ENCODE peak calls at places on chromosome X, in seven cellular contexts. F is MM.1S, O is epithelial cell of esophagus, J is GM12864, E is fibroblast of lung, V is AG10803, N is PC-9. S is an unnamed sample.

GRCh38 chrX:119236599-119237525 is 777 bp downstream of the PGRMC1 start:
- DNase-seq in V (peak), F (peak), O (peak), J (peak), N (peak), E (peak), S (peak)

GRCh38 chrX:120463241-120463640 is 5.9 kb downstream of the LAMP2 start:
- DNase-seq in F (no peak), E (peak), N (no peak), O (peak), V (peak), J (no peak), S (peak)

GRCh38 chrX:20026278-20026677 is 35.4 kb upstream of the BCLAF3 start:
- DNase-seq in O (peak), F (no peak), V (peak), E (peak), N (peak), J (no peak), S (peak)

GRCh38 chrX:150704030-150704613 is 10.9 kb downstream of the MTMR1 start:
- DNase-seq in J (no peak), N (no peak), V (peak), F (no peak), O (peak), E (no peak), S (no peak)

GRCh38 chrX:47706575-47706974 is 47.6 kb upstream of the UXT start:
- DNase-seq in O (peak), J (no peak), F (no peak), V (peak), N (no peak), E (peak), S (peak)

GRCh38 chrX:54301516-54301915 is 56.3 kb downstream of the WNK3 start:
- DNase-seq in V (no peak), E (no peak), J (no peak), O (no peak), N (no peak), F (no peak), S (no peak)

GRCh38 chrX:139554991-139555675 is 24.6 kb downstream of the F9 start:
- DNase-seq in E (no peak), F (no peak), J (no peak), O (no peak), N (no peak), V (no peak), S (no peak)

GRCh38 chrX:69876221-69876620 is 173.5 kb downstream of the AWAT2 start:
- DNase-seq in O (no peak), E (no peak), V (no peak), N (no peak), F (no peak), J (no peak), S (no peak)

GRCh38 chrX:9390121-9390520 is 74.7 kb upstream of the TBL1X start:
- DNase-seq in F (no peak), V (no peak), E (no peak), J (no peak), O (no peak), N (no peak), S (no peak)

GRCh38 chrX:150649096-150649870 is 43.9 kb upstream of the MTMR1 start:
- DNase-seq in E (peak), O (no peak), J (no peak), V (peak), F (no peak), N (no peak), S (peak)

GRCh38 chrX:110173192-110174175 is 144.4 kb downstream of the AMMECR1 start:
- DNase-seq in F (no peak), O (peak), J (no peak), V (no peak), E (peak), N (peak), S (peak)

GRCh38 chrX:36849407-36849806 is 158.8 kb upstream of the FAM47C start:
- DNase-seq in F (no peak), O (no peak), N (no peak), V (no peak), E (no peak), J (no peak), S (no peak)

GRCh38 chrX:48520976-48521352 is 644 bp upstream of the EBP start:
- DNase-seq in O (no peak), J (no peak), E (no peak), N (no peak), F (no peak), V (no peak), S (no peak)

GRCh38 chrX:153305941-153306464 is 15.6 kb downstream of the PNMA6F start:
- DNase-seq in E (no peak), V (peak), N (no peak), J (no peak), O (no peak), F (no peak), S (no peak)

GRCh38 chrX:48590203-48591103 is 6.8 kb upstream of the WDR13 start:
- DNase-seq in N (no peak), J (no peak), E (peak), O (peak), V (no peak), F (no peak), S (peak)

GRCh38 chrX:1554469-1555210 is 17.7 kb upstream of the P2RY8 start:
- DNase-seq in V (no peak), E (no peak), F (no peak), O (no peak), N (no peak), J (no peak), S (no peak)

GRCh38 chrX:14504960-14505538 is 24.3 kb upstream of the GLRA2 start:
- DNase-seq in F (no peak), J (no peak), V (no peak), N (no peak), E (no peak), O (peak), S (no peak)

GRCh38 chrX:100512471-100512870 is 72.3 kb upstream of the TNMD start:
- DNase-seq in O (peak), F (no peak), V (peak), J (no peak), E (peak), N (no peak), S (peak)

GRCh38 chrX:91257388-91257787 is 177.3 kb upstream of the PABPC5 start:
- DNase-seq in J (no peak), O (no peak), F (no peak), N (no peak), V (no peak), E (no peak), S (no peak)

GRCh38 chrX:16222123-16222522 is 54.8 kb downstream of the MAGEB17 start:
- DNase-seq in N (no peak), O (peak), J (no peak), V (peak), E (no peak), F (no peak), S (peak)

GRCh38 chrX:729583-730409 is 99.2 kb downstream of the SHOX start:
- DNase-seq in V (no peak), E (no peak), J (no peak), O (no peak), N (no peak), F (no peak), S (no peak)

GRCh38 chrX:119488749-119489148 is 20.5 kb downstream of the SLC25A5 start:
- DNase-seq in J (no peak), N (peak), O (peak), V (peak), F (peak), E (peak), S (peak)

GRCh38 chrX:48890296-48890925 is 7.2 kb downstream of the TIMM17B start:
- DNase-seq in O (no peak), F (no peak), V (no peak), J (no peak), E (no peak), N (no peak), S (no peak)

GRCh38 chrX:149527705-149528104 is 13.1 kb upstream of the EOLA1 start:
- DNase-seq in E (no peak), F (peak), V (peak), O (peak), J (no peak), N (peak), S (peak)

GRCh38 chrX:1537031-1537715 is at the start of gene P2RY8:
- DNase-seq in V (peak), O (peak), F (peak), N (peak), J (peak), E (no peak), S (peak)

GRCh38 chrX:85309717-85310116 is 65.9 kb downstream of the ZNF711 start:
- DNase-seq in F (no peak), E (no peak), O (no peak), J (no peak), N (no peak), V (no peak), S (no peak)

GRCh38 chrX:144791298-144791697 is 456.0 kb upstream of the SPANXN1 start:
- DNase-seq in O (peak), N (peak), V (no peak), F (no peak), E (no peak), J (no peak), S (no peak)

GRCh38 chrX:42398967-42399631 is 378.9 kb downstream of the PPP1R2C start:
- DNase-seq in E (no peak), J (no peak), O (no peak), F (no peak), V (no peak), N (no peak), S (no peak)

GRCh38 chrX:45347877-45348675 is 147.4 kb upstream of the DIPK2B start:
- DNase-seq in E (no peak), V (peak), F (no peak), J (no peak), O (peak), N (no peak), S (peak)

GRCh38 chrX:11967986-11968385 is 170.3 kb upstream of the FRMPD4 start:
- DNase-seq in E (no peak), O (no peak), F (no peak), J (no peak), N (peak), V (no peak), S (no peak)

GRCh38 chrX:31384471-31384870 is 312.6 kb upstream of the FTHL17 start:
- DNase-seq in E (no peak), V (no peak), F (no peak), N (no peak), J (no peak), O (no peak), S (peak)

GRCh38 chrX:16594490-16594889 is 55.5 kb upstream of the S100G start:
- DNase-seq in O (no peak), F (no peak), J (no peak), V (no peak), N (no peak), E (no peak), S (no peak)

GRCh38 chrX:143994206-143994605 is 110.3 kb downstream of the UBE2NL start:
- DNase-seq in V (no peak), E (no peak), F (no peak), O (peak), J (no peak), N (no peak), S (peak)

GRCh38 chrX:44675364-44676024 is 132.8 kb upstream of the FUNDC1 start:
- DNase-seq in V (peak), N (peak), F (no peak), J (no peak), O (peak), E (peak), S (peak)

GRCh38 chrX:38627683-38628082 is 66.3 kb downstream of the TSPAN7 start:
- DNase-seq in N (no peak), E (peak), J (no peak), O (peak), V (no peak), F (peak), S (peak)
- TF ChIP-seq CTCF in N (no peak), E (no peak), J (peak), O (peak), V (peak), F (peak), S (peak)

GRCh38 chrX:6778547-6779231 is 243.8 kb upstream of the VCX3A start:
- DNase-seq in N (no peak), V (no peak), F (no peak), J (no peak), E (no peak), O (no peak), S (no peak)
- H3K4me3 ChIP-seq in N (no peak), V (no peak), F (no peak), J (no peak), E (no peak), O (no peak), S (no peak)

DNA sequence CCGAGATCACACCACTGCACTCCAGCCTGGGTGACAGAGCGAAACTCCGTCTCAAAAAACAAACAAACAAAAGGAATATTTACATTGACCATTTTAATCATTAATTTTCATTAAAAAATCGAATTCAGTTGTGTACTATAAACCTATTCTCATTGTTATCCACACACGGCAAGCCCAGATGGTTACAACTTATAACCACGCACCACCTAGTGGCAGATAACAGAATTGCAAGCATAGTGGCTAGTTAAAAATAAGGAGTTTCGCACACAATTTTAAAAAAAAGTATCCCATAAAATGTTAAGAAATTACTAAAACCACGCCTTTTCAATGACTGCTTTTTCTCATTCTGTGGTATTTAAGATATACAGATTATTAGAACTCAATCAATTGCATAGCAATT is 25.4 kb downstream of the MBNL3 start:
- DNase-seq in E (peak), V (no peak), O (no peak), J (no peak), F (peak), N (no peak), S (peak)
- TF ChIP-seq CTCF in E (peak), V (peak), O (peak), J (peak), F (peak), N (peak), S (peak)

DNA sequence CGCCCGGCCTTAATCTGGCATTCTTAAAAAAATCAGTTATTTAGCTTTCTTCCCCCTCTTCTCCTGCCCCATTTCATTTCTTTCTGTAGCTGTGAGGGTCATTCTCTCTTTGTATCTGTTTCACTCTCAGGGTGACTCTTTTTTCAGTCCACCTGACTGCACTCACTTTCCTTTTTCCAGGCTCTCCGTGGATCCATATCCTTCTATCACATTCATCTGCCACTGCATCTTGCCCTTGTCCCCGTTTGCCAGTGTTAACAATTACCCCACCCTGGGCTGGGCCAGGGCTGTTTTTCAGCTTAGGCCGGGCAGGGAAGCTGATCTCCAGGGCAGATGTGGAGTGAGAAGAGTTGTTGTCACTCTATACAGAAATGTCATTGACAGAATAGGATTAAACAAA is 7.7 kb downstream of the FHL1 start:
- DNase-seq in O (no peak), F (no peak), J (no peak), N (no peak), V (no peak), E (no peak), S (no peak)
- H3K4me3 ChIP-seq in O (no peak), F (no peak), J (no peak), N (no peak), V (no peak), E (no peak), S (no peak)

GRCh38 chrX:34058005-34058404 is 74.1 kb downstream of the FAM47A start:
- DNase-seq in J (no peak), N (no peak), O (no peak), V (no peak), F (no peak), E (no peak), S (no peak)
- TF ChIP-seq CTCF in J (no peak), N (no peak), O (no peak), V (no peak), F (no peak), E (no peak), S (no peak)

GRCh38 chrX:140701480-140701879 is 8.1 kb upstream of the LINC00632 start:
- DNase-seq in V (peak), O (peak), E (peak), N (no peak), J (no peak), F (peak), S (peak)

GRCh38 chrX:140697618-140698017 is 11.9 kb upstream of the LINC00632 start:
- DNase-seq in F (no peak), J (no peak), V (no peak), O (no peak), N (no peak), E (no peak), S (no peak)
- H3K4me3 ChIP-seq in F (no peak), J (no peak), V (no peak), O (no peak), N (no peak), E (no peak), S (no peak)

GRCh38 chrX:107894038-107894437 is 68.4 kb downstream of the MID2 start:
- DNase-seq in J (no peak), N (peak), O (peak), F (peak), E (peak), V (peak), S (peak)
- TF ChIP-seq CTCF in J (peak), N (peak), O (peak), F (peak), E (peak), V (peak), S (peak)

GRCh38 chrX:134460005-134460860 is at the start of gene HPRT1:
- DNase-seq in E (peak), J (peak), O (peak), F (peak), V (peak), N (peak), S (peak)
- H3K4me3 ChIP-seq in E (peak), J (peak), O (peak), F (peak), V (peak), N (peak), S (peak)